ENCODE peak calls at places on chromosomes 16 and 17, in five cellular contexts. V is IMR-90; D is nephron progenitor cell; N is CD4-positive, alpha-beta T cell; U is WERI-Rb-1. S is an unnamed sample.

GRCh38 chr16:71484006-71484893 is 4.9 kb downstream of the ZNF19 start:
- DNase-seq in V (peak; percentile 96), D (peak; percentile 69), N (peak; percentile 81), U (peak; percentile 85), S (peak; percentile 58)

GRCh38 chr17:69870751-69871199 is 204.2 kb upstream of the KCNJ16 start:
- DNase-seq in V (peak; percentile 88), D (no peak), N (no peak), U (no peak), S (no peak)

GRCh38 chr17:10681866-10682446 is 15.4 kb downstream of the SCO1 start:
- DNase-seq in V (peak; percentile 54), D (no peak), N (no peak), U (no peak), S (no peak)

GRCh38 chr16:68892898-68893297 is 49.6 kb downstream of the TANGO6 start:
- DNase-seq in V (no peak), D (no peak), N (no peak), U (no peak), S (no peak)

GRCh38 chr16:47460301-47460754 is 535 bp downstream of the ITFG1 start:
- DNase-seq in V (no peak), D (no peak), N (no peak), U (no peak), S (no peak)

GRCh38 chr17:50565559-50566350 is 5.2 kb downstream of the CACNA1G start:
- DNase-seq in V (peak; percentile 4), D (no peak), N (no peak), U (no peak), S (no peak)

GRCh38 chr16:46822270-46822669 is 8.7 kb downstream of the C16orf87 start:
- DNase-seq in V (peak; percentile 91), D (no peak), N (no peak), U (no peak), S (no peak)

GRCh38 chr16:48101069-48101674 is 54.6 kb downstream of the ABCC12 start:
- DNase-seq in V (no peak), D (no peak), N (no peak), U (no peak), S (no peak)

GRCh38 chr17:66255112-66255511 is 25.9 kb upstream of the APOH start:
- DNase-seq in V (peak; percentile 83), D (no peak), N (no peak), U (peak; percentile 38), S (no peak)

GRCh38 chr17:30376621-30377452 is 1.9 kb upstream of the CPD start:
- DNase-seq in V (peak; percentile 87), D (no peak), N (no peak), U (no peak), S (no peak)

GRCh38 chr16:57810197-57811024 is 8.1 kb upstream of the KIFC3 start:
- DNase-seq in V (peak; percentile 68), D (peak; percentile 36), N (peak; percentile 63), U (peak; percentile 45), S (peak; percentile 57)

GRCh38 chr16:58110590-58111330 is 18.4 kb downstream of the CFAP20 start:
- DNase-seq in V (peak; percentile 44), D (no peak), N (no peak), U (no peak), S (no peak)

GRCh38 chr17:39979865-39980401 is 674 bp upstream of the PSMD3 start:
- DNase-seq in V (peak; percentile 19), D (peak; percentile 28), N (peak; percentile 7), U (peak; percentile 78), S (no peak)

GRCh38 chr17:30964878-30965277 is 6.0 kb upstream of the RNF135 start:
- DNase-seq in V (peak; percentile 40), D (no peak), N (no peak), U (no peak), S (no peak)

GRCh38 chr17:43849116-43849515 is 2.1 kb downstream of the CD300LG start:
- DNase-seq in V (no peak), D (no peak), N (no peak), U (no peak), S (no peak)

GRCh38 chr16:78659216-78659615 is 559.8 kb downstream of the WWOX start:
- DNase-seq in V (no peak), D (no peak), N (no peak), U (no peak), S (no peak)

GRCh38 chr16:10964039-10964890 is 19.9 kb downstream of the CLEC16A start:
- DNase-seq in V (peak; percentile 86), D (peak; percentile 91), N (peak; percentile 75), U (peak; percentile 73), S (peak; percentile 67)

GRCh38 chr17:83202002-83203000 is 122.9 kb downstream of the METRNL start:
- DNase-seq in V (no peak), D (peak; percentile 32), N (no peak), U (peak; percentile 12), S (peak; percentile 21)

GRCh38 chr17:44193326-44194084 is 6.2 kb downstream of the ATXN7L3 start:
- DNase-seq in V (no peak), D (no peak), N (no peak), U (no peak), S (no peak)

GRCh38 chr16:58265480-58266052 is 29.3 kb downstream of the PRSS54 start:
- DNase-seq in V (no peak), D (no peak), N (no peak), U (no peak), S (no peak)

GRCh38 chr16:77406680-77407079 is 28.2 kb downstream of the ADAMTS18 start:
- DNase-seq in V (peak; percentile 1), D (no peak), N (no peak), U (no peak), S (no peak)

GRCh38 chr17:72733619-72734282 is 358.7 kb downstream of the SLC39A11 start:
- DNase-seq in V (no peak), D (no peak), N (no peak), U (no peak), S (no peak)

GRCh38 chr16:2774161-2774891 is 2.8 kb downstream of the ELOB start:
- DNase-seq in V (no peak), D (no peak), N (no peak), U (no peak), S (no peak)

GRCh38 chr16:9364721-9365693 is 273.6 kb downstream of the HAPSTR1 start:
- DNase-seq in V (no peak), D (no peak), N (no peak), U (no peak), S (peak; percentile 35)

DNA sequence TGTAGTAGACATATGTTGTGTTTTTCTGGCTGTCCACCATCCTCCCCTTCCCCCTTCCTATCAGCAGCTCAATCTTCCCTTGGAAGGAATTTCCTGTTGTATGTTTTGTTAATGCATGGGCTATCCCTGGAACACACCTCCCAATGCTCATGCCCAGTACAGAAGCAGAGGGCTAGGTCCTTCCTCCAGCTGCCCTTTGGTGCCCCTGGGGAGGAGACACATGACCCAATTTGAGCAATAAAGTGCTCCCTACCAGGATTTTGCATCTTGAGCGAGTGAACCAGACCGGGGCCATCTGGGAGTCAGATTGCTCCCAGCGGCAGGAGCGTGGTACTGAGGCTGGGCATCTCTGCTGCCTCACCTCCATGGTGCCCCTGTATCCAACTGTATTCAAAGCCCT is 141.5 kb upstream of the MED13 start:
- DNase-seq in V (no peak), D (no peak), N (no peak), U (no peak), S (no peak)
- TF ChIP-seq CTCF in V (no peak), D (no peak), N (no peak), U (no peak), S (no peak)

DNA sequence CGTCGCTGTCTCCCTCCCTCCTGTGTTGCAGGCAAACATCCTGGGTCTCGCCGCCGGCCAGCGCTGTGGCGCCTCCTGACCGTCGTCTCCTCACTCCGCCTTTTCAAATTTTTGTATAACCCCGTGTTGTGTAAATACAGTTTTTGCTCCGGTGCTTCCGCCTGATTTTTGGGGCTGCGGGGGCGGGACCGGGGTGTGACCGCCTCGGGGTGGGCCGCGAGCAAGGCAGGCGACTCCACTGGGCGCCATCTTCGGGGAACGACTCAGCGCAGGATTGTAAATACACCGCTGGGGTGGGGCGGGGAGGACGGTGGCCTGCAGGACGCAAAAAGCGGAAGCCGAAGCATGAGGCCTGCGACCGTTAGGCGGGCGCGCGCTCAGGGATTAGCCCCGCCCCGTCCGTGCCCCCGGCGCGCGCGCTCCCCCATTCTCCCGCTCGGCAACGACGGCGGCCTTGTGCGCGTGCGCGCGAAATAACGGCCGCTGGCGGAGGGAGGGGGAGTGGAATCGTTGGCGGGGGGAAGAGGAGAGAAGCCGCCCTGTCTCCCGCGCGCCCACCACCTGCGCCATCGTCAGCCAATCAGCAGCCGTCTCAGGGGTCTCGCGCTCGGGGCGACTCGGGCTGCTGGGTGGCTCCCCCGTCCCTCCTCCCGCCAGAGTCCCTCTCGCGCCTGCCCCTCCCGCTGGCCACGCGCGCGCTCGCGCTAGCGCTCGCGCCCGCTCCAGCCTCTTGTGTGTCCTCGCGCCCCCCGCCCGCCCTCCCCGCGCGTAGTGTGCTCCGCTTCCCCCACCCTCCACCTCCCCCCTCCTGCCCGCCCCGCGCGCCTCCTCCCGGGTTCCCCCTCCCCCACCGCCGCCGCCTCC is 865 bp upstream of the MAZ start:
- DNase-seq in V (peak; percentile 97), D (peak; percentile 97), N (peak; percentile 97), U (peak; percentile 98), S (peak; percentile 91)
- TF ChIP-seq CTCF in V (no peak), D (no peak), N (no peak), U (no peak), S (no peak)

GRCh38 chr17:19567216-19568015 is 33.8 kb downstream of the SLC47A1 start:
- DNase-seq in V (no peak), D (no peak), N (no peak), U (no peak), S (no peak)
- TF ChIP-seq CTCF in V (no peak), D (no peak), N (no peak), U (no peak), S (no peak)

DNA sequence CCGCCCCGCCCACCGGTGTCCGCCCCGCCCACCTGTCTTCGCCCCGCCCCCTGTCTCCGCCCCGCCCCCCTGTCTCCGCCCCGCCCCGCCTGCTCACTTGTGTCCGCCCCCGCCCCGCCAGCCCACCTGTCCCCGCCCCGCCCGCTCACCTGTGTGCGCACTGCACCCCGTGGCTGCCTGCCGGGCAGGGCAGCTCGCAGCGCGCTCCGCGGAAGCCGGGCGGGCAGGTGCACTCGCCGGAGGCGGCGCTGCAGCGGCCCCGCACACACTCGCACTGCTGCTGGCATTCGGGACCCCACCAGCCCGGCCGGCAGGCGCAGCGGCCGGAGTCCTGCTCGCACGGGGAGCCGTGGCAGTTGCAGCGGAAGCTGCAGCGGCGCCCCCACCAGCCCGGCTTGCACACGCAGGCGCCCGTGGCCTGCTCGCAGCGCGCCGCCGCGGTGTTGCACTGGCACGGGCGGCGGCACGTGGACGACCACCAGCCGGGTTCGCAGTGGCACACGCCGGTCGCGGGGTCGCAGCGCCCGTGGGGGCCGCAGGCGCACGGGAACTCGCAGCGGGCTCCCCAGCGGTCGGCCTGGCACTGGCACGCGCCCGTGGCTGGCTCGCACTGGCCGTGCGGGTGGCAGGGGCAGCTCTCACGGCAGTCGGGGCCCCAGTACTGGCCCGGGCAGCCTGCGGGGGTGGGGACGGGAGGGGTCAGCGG is 2.1 kb downstream of the SCARF1 start:
- DNase-seq in V (no peak), D (peak; percentile 69), N (peak; percentile 75), U (no peak), S (no peak)
- TF ChIP-seq CTCF in V (peak; percentile 6), D (no peak), N (no peak), U (no peak), S (no peak)

GRCh38 chr17:57834146-57834741 is 15.6 kb downstream of the MRPS23 start:
- DNase-seq in V (no peak), D (peak; percentile 15), N (no peak), U (peak; percentile 59), S (no peak)
- TF ChIP-seq CTCF in V (no peak), D (no peak), N (no peak), U (peak; percentile 68), S (no peak)

S was measured in omental fat pad.